ENCODE peak calls at places on chromosome 9, in nine cellular contexts. M is neural progenitor cell, I is IMR-90, B is HCT116, E is SK-N-SH, Y is astrocyte, A is MM.1S, P is PC-9, D is H9. Q is an unnamed sample. For H3K9me3, the result is how much of the 10 kb centered on the place peaks cover.

GRCh38 chr9:83622814-83623633 is at the start of gene IDNK:
- DNase-seq in M (peak), I (peak), B (peak), E (peak), Y (peak), A (peak), P (peak), D (peak), Q (peak)

GRCh38 chr9:89312154-89312616 is 1.2 kb downstream of the CKS2 start:
- DNase-seq in M (peak), I (no peak), B (no peak), E (peak), Y (no peak), A (peak), P (peak), D (no peak), Q (peak)

GRCh38 chr9:136618578-136619547 is 43.9 kb upstream of the EGFL7 start:
- DNase-seq in M (no peak), I (no peak), B (no peak), E (no peak), Y (no peak), A (no peak), P (no peak), D (no peak), Q (no peak)

GRCh38 chr9:21121079-21121478 is 20.6 kb downstream of the IFNW1 start:
- DNase-seq in M (no peak), I (no peak), B (no peak), E (no peak), Y (no peak), A (no peak), P (no peak), D (no peak), Q (no peak)

GRCh38 chr9:128893354-128893753 is 11.4 kb downstream of the LRRC8A start:
- DNase-seq in M (no peak), I (no peak), B (no peak), E (no peak), Y (no peak), A (no peak), P (no peak), D (no peak), Q (no peak)

GRCh38 chr9:347667-348292 is 133.1 kb downstream of the DOCK8 start:
- DNase-seq in M (peak), I (peak), B (peak), E (peak), Y (peak), A (no peak), P (no peak), D (no peak), Q (peak)

GRCh38 chr9:88748566-88749238 is 213.7 kb downstream of the NXNL2 start:
- DNase-seq in M (peak), I (peak), B (no peak), E (no peak), Y (peak), A (no peak), P (peak), D (no peak), Q (peak)

GRCh38 chr9:107755267-107755666 is 265.7 kb upstream of the KLF4 start:
- DNase-seq in M (no peak), I (peak), B (peak), E (no peak), Y (peak), A (no peak), P (peak), D (no peak), Q (peak)

GRCh38 chr9:12723409-12724028 is 30.3 kb downstream of the TYRP1 start:
- DNase-seq in M (no peak), I (peak), B (peak), E (no peak), Y (no peak), A (peak), P (no peak), D (no peak), Q (no peak)

GRCh38 chr9:92706218-92706940 is 36.4 kb upstream of the IPPK start:
- DNase-seq in M (peak), I (no peak), B (peak), E (no peak), Y (no peak), A (peak), P (peak), D (peak), Q (no peak)

GRCh38 chr9:122095010-122095767 is 2.1 kb upstream of the TTLL11 start:
- DNase-seq in M (peak), I (peak), B (peak), E (peak), Y (no peak), A (peak), P (peak), D (peak), Q (peak)

GRCh38 chr9:78292716-78293497 is 4.0 kb upstream of the PSAT1 start:
- DNase-seq in M (no peak), I (no peak), B (no peak), E (no peak), Y (no peak), A (no peak), P (no peak), D (no peak), Q (no peak)

GRCh38 chr9:88259041-88259440 is 120.8 kb upstream of the SPATA31C2 start:
- DNase-seq in M (no peak), I (no peak), B (no peak), E (no peak), Y (peak), A (no peak), P (no peak), D (no peak), Q (no peak)

GRCh38 chr9:70413427-70413797 is 1.0 kb downstream of the KLF9 start:
- DNase-seq in M (peak), I (no peak), B (no peak), E (peak), Y (no peak), A (peak), P (no peak), D (no peak), Q (no peak)

GRCh38 chr9:136881691-136882108 is 4.6 kb upstream of the TRAF2 start:
- DNase-seq in M (peak), I (peak), B (no peak), E (no peak), Y (no peak), A (peak), P (peak), D (no peak), Q (peak)

GRCh38 chr9:136902259-136902821 is 16.0 kb downstream of the TRAF2 start:
- DNase-seq in M (no peak), I (peak), B (no peak), E (no peak), Y (peak), A (peak), P (peak), D (peak), Q (peak)

GRCh38 chr9:38682713-38683112 is 37.2 kb downstream of the FAM240B start:
- DNase-seq in M (peak), I (peak), B (peak), E (no peak), Y (peak), A (no peak), P (peak), D (no peak), Q (peak)

GRCh38 chr9:121906074-121906520 is 187.0 kb downstream of the TTLL11 start:
- DNase-seq in M (no peak), I (peak), B (no peak), E (no peak), Y (no peak), A (no peak), P (no peak), D (no peak), Q (no peak)

GRCh38 chr9:91503650-91504007 is 80.0 kb upstream of the NFIL3 start:
- DNase-seq in M (no peak), I (peak), B (no peak), E (no peak), Y (no peak), A (no peak), P (no peak), D (no peak), Q (peak)

GRCh38 chr9:129995409-129996160 is 47.4 kb downstream of the FNBP1 start:
- DNase-seq in M (no peak), I (peak), B (no peak), E (no peak), Y (peak), A (no peak), P (peak), D (no peak), Q (peak)

GRCh38 chr9:98081477-98082219 is 25.1 kb downstream of the NANS start:
- DNase-seq in M (no peak), I (peak), B (no peak), E (no peak), Y (no peak), A (no peak), P (peak), D (no peak), Q (no peak)

GRCh38 chr9:130952065-130952762 is 13.2 kb upstream of the FIBCD1 start:
- DNase-seq in M (no peak), I (no peak), B (no peak), E (no peak), Y (no peak), A (no peak), P (no peak), D (no peak), Q (no peak)

GRCh38 chr9:18905033-18905882 is 127.8 kb downstream of the SAXO1 start:
- DNase-seq in M (no peak), I (peak), B (no peak), E (no peak), Y (peak), A (no peak), P (no peak), D (no peak), Q (peak)

GRCh38 chr9:81146684-81147337 is 542.5 kb downstream of the TLE1 start:
- DNase-seq in M (no peak), I (peak), B (no peak), E (no peak), Y (peak), A (no peak), P (no peak), D (no peak), Q (peak)

GRCh38 chr9:126723807-126724172 is 81.0 kb upstream of the ZBTB43 start:
- DNase-seq in M (peak), I (no peak), B (no peak), E (peak), Y (no peak), A (no peak), P (no peak), D (peak), Q (peak)

GRCh38 chr9:68560131-68560844 is 19.6 kb upstream of the TMEM252 start:
- DNase-seq in M (peak), I (peak), B (peak), E (peak), Y (no peak), A (peak), P (no peak), D (peak), Q (peak)

GRCh38 chr9:83027153-83027867 is 35.6 kb downstream of the RASEF start:
- DNase-seq in M (no peak), I (peak), B (peak), E (no peak), Y (peak), A (no peak), P (peak), D (no peak), Q (peak)

DNA sequence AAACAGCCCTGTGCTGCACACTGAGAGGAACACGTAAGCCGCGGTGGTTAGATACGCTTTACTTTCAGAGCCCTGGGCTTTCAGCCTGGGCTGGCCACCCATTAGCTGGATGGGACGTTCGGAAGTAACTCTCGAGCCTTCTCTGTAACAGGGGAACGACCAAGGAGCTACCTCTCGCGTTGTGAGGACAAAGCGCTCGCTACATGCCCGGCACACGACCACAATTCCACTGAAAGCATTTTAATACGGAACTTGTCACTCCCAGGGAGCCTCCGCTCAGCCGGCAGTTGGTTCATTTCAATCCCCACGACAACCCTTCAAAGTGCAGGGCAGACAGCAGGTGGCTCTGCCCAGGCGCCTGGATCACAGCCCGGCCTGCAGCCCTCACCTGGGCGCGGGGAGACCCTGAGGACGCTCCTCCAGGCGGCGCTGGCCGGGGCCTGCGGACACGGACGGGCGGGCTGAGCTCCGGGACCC is 368 bp downstream of the SURF1 start:
- DNase-seq in M (no peak), I (no peak), B (no peak), E (no peak), Y (no peak), A (peak), P (no peak), D (no peak), Q (no peak)
- TF ChIP-seq CTCF in M (no peak), I (no peak), B (no peak), E (no peak), Y (no peak), A (no peak), P (no peak), D (no peak), Q (no peak)

GRCh38 chr9:101751895-101752294 is 13.4 kb upstream of the GRIN3A start:
- DNase-seq in M (no peak), I (no peak), B (no peak), E (no peak), Y (no peak), A (no peak), P (no peak), D (no peak), Q (no peak)
- H3K9me3 ChIP-seq in M (under half), I (under half), B (under half), E (under half), Y (under half), A (under half), P (under half), D (under half), Q (under half)

DNA sequence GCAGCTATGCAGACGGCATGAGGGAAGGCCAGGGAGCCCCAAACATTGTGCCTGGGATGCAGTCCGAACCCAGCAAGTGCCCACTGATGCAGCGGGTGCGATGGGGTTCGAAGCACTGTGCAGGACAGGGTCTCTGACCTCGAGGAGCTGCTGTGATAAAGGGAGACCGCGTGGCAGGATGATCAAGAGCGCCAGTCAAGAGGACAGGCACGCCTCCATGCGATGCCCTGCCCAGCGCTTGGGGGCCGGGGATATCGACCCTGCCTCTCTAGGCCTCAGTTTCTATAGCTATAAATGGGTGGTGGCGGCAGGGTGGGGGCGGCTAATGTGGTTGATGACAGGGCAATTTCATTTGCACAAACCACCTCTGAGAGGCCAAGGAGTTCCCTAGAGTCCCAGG is 84.7 kb upstream of the BARHL1 start:
- DNase-seq in M (no peak), I (no peak), B (no peak), E (no peak), Y (no peak), A (no peak), P (no peak), D (no peak), Q (no peak)
- H2AFZ ChIP-seq in M (no peak), I (no peak), B (no peak), E (no peak), Y (no peak), A (no peak), P (no peak), D (no peak), Q (no peak)

DNA sequence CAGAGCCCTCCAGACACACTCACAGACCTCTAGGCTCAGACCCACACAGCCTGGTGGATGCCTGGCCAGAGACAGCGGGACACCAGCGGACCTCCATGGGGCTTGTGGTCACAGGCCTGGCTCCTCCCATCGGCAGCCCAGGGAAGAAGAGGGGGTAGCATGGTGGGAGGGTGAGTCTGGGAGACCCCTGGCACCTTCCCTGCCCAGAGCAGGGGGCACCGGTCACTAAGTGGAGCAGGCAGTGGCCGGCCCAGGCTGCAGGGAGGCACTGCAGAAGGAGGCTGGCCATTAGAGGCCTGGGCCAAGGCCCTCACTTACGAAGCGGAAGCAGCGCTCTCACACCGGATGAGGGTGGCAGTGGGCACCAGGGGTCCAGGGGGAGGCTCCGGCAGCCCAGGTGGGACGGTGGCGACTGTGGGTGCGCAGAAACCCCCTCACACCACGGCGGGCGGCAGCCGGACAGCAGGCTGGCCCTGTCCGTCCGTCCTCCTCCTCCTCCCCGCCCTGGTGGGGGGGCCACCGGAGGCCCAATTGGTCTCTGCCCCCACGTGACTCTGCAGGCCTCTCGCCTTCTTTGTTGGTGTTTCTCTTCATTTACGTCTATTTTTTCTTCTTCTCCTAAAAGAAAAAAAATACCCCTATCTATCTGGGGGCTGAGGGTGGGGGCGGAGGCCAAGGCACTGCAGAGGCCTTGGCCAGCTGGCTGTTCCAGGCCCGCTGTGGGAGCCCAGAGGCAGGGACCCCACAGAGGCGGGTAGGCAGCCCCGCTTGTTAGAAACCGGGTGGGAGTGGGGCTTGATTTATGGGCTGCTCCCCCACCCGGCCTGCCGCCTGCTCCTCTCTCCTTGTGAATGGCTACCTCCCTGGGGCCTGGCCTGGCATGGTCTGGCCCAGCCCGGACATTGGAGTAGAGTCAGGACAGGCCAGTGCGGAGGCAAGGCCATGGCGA is at the start of gene NR5A1:
- DNase-seq in M (no peak), I (no peak), B (no peak), E (peak), Y (no peak), A (no peak), P (no peak), D (peak), Q (no peak)
- TF ChIP-seq CTCF in M (no peak), I (no peak), B (no peak), E (no peak), Y (no peak), A (no peak), P (no peak), D (no peak), Q (no peak)

Q was measured in fibroblast of lung.